ENCODE peak calls at places on chromosomes 12 and 14, in six cellular contexts. C is choroid plexus epithelial cell; X is PC-9; Q is activated CD8-positive, alpha-beta T cell treated with anti-CD3 and anti-CD28 coated beads for 36 hours; W is cardiac muscle cell; G is Peyer's patch. O is an unnamed sample.

GRCh38 chr12:26680724-26681455 is 152.1 kb downstream of the ITPR2 start:
- DNase-seq in C (peak), X (no peak), Q (no peak), W (peak), G (no peak), O (no peak)

GRCh38 chr12:57234571-57235011 is 5.1 kb downstream of the SHMT2 start:
- DNase-seq in C (no peak), X (no peak), Q (no peak), W (no peak), G (no peak), O (no peak)

GRCh38 chr14:100117647-100118376 is 41.6 kb downstream of the DEGS2 start:
- DNase-seq in C (no peak), X (no peak), Q (no peak), W (no peak), G (peak), O (no peak)

GRCh38 chr14:92316937-92317336 is 6.0 kb upstream of the SLC24A4 start:
- DNase-seq in C (no peak), X (peak), Q (peak), W (no peak), G (no peak), O (no peak)

GRCh38 chr12:49974677-49975369 is 2.1 kb downstream of the AQP6 start:
- DNase-seq in C (no peak), X (no peak), Q (no peak), W (no peak), G (peak), O (no peak)

GRCh38 chr14:96502621-96503251 is 554 bp downstream of the PAPOLA start:
- DNase-seq in C (peak), X (no peak), Q (peak), W (peak), G (no peak), O (peak)

GRCh38 chr14:56844603-56845002 is 34.3 kb upstream of the OTX2 start:
- DNase-seq in C (no peak), X (no peak), Q (no peak), W (no peak), G (no peak), O (no peak)

GRCh38 chr12:11134300-11134699 is at the start of gene TAS2R30:
- DNase-seq in C (no peak), X (no peak), Q (no peak), W (no peak), G (no peak), O (no peak)

GRCh38 chr14:105974902-105975301 is 448.5 kb downstream of the TMEM121 start:
- DNase-seq in C (no peak), X (no peak), Q (peak), W (no peak), G (no peak), O (peak)

DNA sequence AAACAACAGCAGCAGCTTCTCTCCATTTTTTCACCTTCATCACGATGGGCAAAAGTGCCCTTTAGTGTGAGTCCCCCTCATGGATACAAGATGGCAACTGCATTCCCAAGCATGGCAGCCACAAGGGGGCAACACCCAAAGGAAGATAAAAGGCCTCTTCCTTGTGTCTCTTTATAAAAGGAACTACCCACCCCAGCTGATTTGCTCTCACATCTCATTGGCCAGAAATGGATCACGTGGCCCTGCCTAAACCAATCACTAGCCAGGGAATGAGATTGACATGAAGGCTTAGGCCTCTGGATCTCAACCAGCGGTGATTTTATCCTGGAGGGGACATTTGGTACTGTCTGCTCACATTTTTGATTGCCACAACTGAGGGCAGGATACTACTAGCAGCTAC is 21.9 kb upstream of the IFT81 start:
- DNase-seq in C (peak), X (peak), Q (peak), W (peak), G (no peak), O (peak)
- TF ChIP-seq CTCF in C (peak), X (peak), Q (peak), W (peak), G (peak), O (no peak)

GRCh38 chr12:118044577-118044976 is 16.4 kb downstream of the WSB2 start:
- DNase-seq in C (no peak), X (no peak), Q (no peak), W (no peak), G (no peak), O (no peak)
- TF ChIP-seq CTCF in C (no peak), X (no peak), Q (no peak), W (no peak), G (no peak), O (no peak)

GRCh38 chr14:78927261-78927660 is 757.1 kb downstream of the NRXN3 start:
- DNase-seq in C (no peak), X (no peak), Q (no peak), W (no peak), G (no peak), O (no peak)
- TF ChIP-seq CTCF in C (no peak), X (no peak), Q (no peak), W (no peak), G (no peak), O (no peak)

GRCh38 chr12:122855071-122855829 is 20.0 kb downstream of the HIP1R start:
- DNase-seq in C (no peak), X (no peak), Q (no peak), W (no peak), G (no peak), O (no peak)

GRCh38 chr12:122855985-122856831 is 21.0 kb downstream of the HIP1R start:
- DNase-seq in C (no peak), X (no peak), Q (no peak), W (no peak), G (no peak), O (no peak)

GRCh38 chr12:122853582-122854245 is 18.5 kb downstream of the HIP1R start:
- DNase-seq in C (no peak), X (no peak), Q (no peak), W (no peak), G (no peak), O (no peak)

GRCh38 chr12:122852336-122853275 is 17.3 kb downstream of the HIP1R start:
- DNase-seq in C (no peak), X (no peak), Q (no peak), W (no peak), G (no peak), O (no peak)

DNA sequence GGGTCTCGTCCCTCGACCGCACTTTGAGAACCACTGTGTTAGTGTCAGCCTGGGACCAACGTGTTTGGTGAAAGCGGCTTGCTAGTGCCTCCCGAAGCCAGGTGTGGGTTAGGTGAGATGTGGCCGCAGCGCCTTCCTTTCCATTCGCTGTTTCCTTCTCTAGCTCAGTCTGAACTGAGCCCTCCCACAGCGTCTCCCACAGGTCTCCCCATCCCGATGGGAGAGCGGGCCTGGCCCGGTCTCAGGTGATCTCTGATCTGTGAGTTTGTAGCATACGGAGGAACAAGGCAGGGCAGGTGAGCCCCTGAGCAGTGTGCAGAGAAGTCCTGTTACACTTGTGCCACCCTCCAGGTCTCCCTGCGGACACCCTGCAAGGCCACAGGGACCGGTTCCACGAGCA is 19.3 kb downstream of the HIP1R start:
- DNase-seq in C (no peak), X (no peak), Q (no peak), W (no peak), G (no peak), O (no peak)
- TF ChIP-seq CTCF in C (no peak), X (no peak), Q (no peak), W (no peak), G (no peak), O (no peak)

DNA sequence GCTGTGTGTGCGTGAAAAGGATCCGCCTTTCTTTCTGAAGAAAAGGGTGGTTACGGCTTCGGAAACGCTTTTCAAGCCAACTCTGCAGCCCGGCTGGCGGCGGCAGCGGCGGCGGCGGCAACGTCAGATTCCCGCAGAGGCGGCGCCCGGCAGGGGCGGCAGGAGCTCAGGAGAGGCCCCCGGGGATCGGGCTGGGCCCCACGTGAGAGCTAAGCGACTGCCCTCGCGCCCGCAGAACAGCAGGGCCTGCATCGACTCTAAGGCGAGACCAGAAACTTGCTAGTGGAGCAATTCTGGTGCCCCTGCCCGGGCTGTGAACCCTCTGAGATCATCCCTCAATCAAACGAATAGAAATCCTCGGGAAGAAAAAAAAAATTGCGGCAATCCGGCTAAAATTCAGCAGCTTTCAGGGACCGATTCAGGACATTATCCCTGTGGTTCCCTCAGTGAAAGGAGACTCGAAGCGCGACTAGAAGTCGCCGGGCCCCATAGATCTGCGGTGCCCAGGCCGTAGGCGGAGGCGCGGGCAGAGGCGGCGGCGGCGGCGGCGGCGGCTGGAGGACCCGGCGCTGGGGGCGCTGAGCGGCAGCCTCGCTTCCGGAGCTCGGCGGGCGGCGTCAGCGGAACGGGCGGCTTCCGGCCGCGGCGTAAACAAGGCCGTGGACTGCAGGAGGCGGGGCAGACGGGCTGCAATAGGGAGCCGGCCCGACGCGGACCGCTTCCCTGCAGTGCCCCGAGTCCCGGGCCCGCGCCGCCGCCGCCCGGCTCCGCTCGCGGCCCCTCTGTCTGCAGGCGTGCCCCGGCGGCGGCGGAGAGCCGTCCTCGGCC is at the start of gene KLHDC2:
- DNase-seq in C (peak), X (peak), Q (peak), W (peak), G (peak), O (peak)
- TF ChIP-seq CTCF in C (peak), X (peak), Q (peak), W (peak), G (peak), O (peak)

GRCh38 chr12:83389237-83389996 is 702.7 kb downstream of the TMTC2 start:
- DNase-seq in C (no peak), X (no peak), Q (peak), W (no peak), G (peak), O (peak)
- TF ChIP-seq CTCF in C (peak), X (peak), Q (no peak), W (no peak), G (peak), O (no peak)

DNA sequence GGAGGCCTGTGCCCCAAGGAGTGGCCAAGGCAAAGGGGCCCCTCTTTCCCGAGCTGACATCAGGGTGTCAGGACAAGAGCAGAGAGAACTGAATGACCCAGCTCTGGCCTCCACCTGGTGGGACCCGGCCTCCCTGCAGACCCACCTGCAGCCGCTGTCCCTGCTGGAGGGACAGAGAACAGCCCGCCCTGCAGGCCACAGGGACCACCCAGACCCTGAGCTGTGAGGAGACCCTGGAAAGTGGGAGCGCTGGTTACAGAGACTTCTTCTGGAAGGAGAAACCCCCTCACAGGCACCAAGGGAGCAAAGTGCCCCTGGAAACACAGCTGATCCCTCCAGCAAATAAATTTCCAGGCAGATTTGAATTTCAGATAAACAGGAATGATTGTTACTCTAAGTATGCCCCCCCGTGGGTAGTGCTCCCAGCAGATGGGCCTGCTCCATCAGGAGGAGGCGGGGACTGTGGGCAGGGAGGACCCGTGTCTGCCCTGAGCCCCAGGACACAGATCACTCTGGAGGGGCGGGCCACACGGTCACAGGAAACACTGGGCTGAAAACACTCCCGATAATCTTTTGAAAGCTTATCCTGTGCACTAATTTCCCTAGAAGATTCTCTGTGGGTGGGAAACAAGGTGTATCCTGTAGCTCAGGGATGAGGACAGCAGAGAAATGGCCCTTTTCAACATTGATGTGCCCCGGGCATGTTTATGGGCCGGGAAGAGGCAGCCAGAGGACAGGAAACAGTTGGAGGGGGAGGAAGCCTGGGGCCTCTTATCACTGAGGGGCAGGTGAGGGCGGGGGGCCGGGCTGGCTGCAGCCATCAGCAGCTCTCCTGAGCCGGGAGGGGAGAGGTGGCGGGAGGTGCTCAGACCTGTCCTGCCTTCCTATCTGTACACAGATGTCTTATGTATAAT is 276.0 kb downstream of the ADGRD1 start:
- DNase-seq in C (no peak), X (no peak), Q (no peak), W (no peak), G (peak), O (no peak)
- TF ChIP-seq CTCF in C (no peak), X (no peak), Q (no peak), W (no peak), G (no peak), O (no peak)

DNA sequence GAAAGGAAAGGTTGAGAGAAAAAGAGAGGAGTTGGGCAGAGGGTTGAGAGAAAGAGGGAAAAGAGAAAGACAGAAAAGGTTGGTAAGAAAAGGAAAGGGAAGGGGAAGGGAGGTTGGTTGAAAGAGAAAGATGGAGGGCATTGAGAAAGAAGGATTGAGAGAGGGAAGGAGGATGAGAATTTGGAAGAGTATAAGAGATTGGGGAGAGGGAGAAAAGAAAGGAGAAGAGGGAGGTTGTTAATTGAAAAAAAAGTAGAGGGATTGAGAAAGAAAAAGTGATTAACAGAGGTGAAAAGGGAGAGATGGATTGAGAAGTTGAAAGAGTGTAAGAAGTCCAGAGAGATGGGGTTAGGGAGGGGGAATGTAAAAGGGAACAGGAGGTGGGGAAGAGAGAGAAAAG is 21.5 kb upstream of the ERGIC2 start:
- DNase-seq in C (no peak), X (no peak), Q (no peak), W (no peak), G (no peak), O (no peak)
- TF ChIP-seq CTCF in C (no peak), X (no peak), Q (no peak), W (no peak), G (no peak), O (no peak)

GRCh38 chr14:80024417-80024816 is 186.9 kb downstream of the DIO2 start:
- DNase-seq in C (no peak), X (no peak), Q (no peak), W (no peak), G (no peak), O (no peak)
- TF ChIP-seq CTCF in C (no peak), X (no peak), Q (no peak), W (no peak), G (no peak), O (no peak)

O was measured in GM20000.